ENCODE peak calls at places on chromosomes 13 and 19, in eight cellular contexts. O, Y, G, V, Q, S, W and J are unnamed samples.

GRCh38 chr19:4910594-4911273 is 1.4 kb downstream of the UHRF1 start:
- DNase-seq in O (no peak), Y (no peak), G (peak), V (no peak), Q (no peak), S (no peak), W (no peak), J (no peak)

GRCh38 chr19:5804516-5805464 is at the start of gene NRTN:
- DNase-seq in O (peak), Y (no peak), G (peak), V (peak), Q (no peak), S (no peak), W (no peak), J (no peak)

GRCh38 chr19:31314849-31315620 is 34.2 kb downstream of the TSHZ3 start:
- DNase-seq in O (no peak), Y (no peak), G (no peak), V (no peak), Q (no peak), S (no peak), W (no peak), J (no peak)

GRCh38 chr19:459724-460511 is 915 bp downstream of the SHC2 start:
- DNase-seq in O (no peak), Y (no peak), G (peak), V (no peak), Q (peak), S (no peak), W (peak), J (no peak)

GRCh38 chr13:42400188-42400833 is 128.4 kb downstream of the AKAP11 start:
- DNase-seq in O (no peak), Y (no peak), G (no peak), V (no peak), Q (no peak), S (no peak), W (no peak), J (no peak)

GRCh38 chr19:55147408-55148251 is 1.4 kb downstream of the TNNT1 start:
- DNase-seq in O (no peak), Y (no peak), G (no peak), V (no peak), Q (no peak), S (peak), W (no peak), J (no peak)

GRCh38 chr13:58313219-58313618 is 681.7 kb downstream of the PCDH17 start:
- DNase-seq in O (no peak), Y (no peak), G (no peak), V (no peak), Q (no peak), S (no peak), W (no peak), J (no peak)

GRCh38 chr13:38804536-38804935 is 117.7 kb downstream of the FREM2 start:
- DNase-seq in O (no peak), Y (no peak), G (no peak), V (no peak), Q (no peak), S (no peak), W (no peak), J (no peak)

GRCh38 chr13:33193428-33193974 is 92.1 kb downstream of the STARD13 start:
- DNase-seq in O (no peak), Y (no peak), G (no peak), V (no peak), Q (no peak), S (no peak), W (no peak), J (no peak)

GRCh38 chr13:40812724-40813445 is 23.5 kb downstream of the SLC25A15 start:
- DNase-seq in O (no peak), Y (no peak), G (no peak), V (no peak), Q (no peak), S (no peak), W (no peak), J (no peak)

GRCh38 chr13:70964124-70964523 is 855.9 kb upstream of the KLHL1 start:
- DNase-seq in O (no peak), Y (no peak), G (no peak), V (no peak), Q (no peak), S (no peak), W (no peak), J (no peak)

GRCh38 chr13:31200636-31200970 is 828 bp downstream of the B3GLCT start:
- DNase-seq in O (no peak), Y (no peak), G (peak), V (peak), Q (peak), S (no peak), W (peak), J (no peak)

GRCh38 chr13:104008571-104009435 is 942.6 kb upstream of the SLC10A2 start:
- DNase-seq in O (no peak), Y (no peak), G (no peak), V (no peak), Q (no peak), S (no peak), W (no peak), J (no peak)

GRCh38 chr19:1264801-1265610 is 4.1 kb upstream of the CIRBP start:
- DNase-seq in O (no peak), Y (no peak), G (peak), V (no peak), Q (peak), S (no peak), W (peak), J (no peak)

GRCh38 chr13:44768775-44769578 is 192.8 kb upstream of the TSC22D1 start:
- DNase-seq in O (no peak), Y (no peak), G (no peak), V (no peak), Q (no peak), S (no peak), W (no peak), J (no peak)

GRCh38 chr13:112951674-112952371 is 17.2 kb upstream of the MCF2L start:
- DNase-seq in O (no peak), Y (no peak), G (no peak), V (no peak), Q (no peak), S (no peak), W (no peak), J (no peak)

GRCh38 chr19:23070353-23070781 is 46.5 kb upstream of the ZNF730 start:
- DNase-seq in O (no peak), Y (no peak), G (peak), V (no peak), Q (peak), S (no peak), W (peak), J (peak)

GRCh38 chr13:82477436-82477835 is 1404.8 kb downstream of the SLITRK1 start:
- DNase-seq in O (no peak), Y (no peak), G (no peak), V (no peak), Q (no peak), S (no peak), W (no peak), J (no peak)

GRCh38 chr13:74870865-74871264 is 611.1 kb downstream of the TBC1D4 start:
- DNase-seq in O (no peak), Y (no peak), G (no peak), V (no peak), Q (no peak), S (no peak), W (no peak), J (no peak)

GRCh38 chr19:2479556-2480194 is 3.7 kb downstream of the GADD45B start:
- DNase-seq in O (no peak), Y (no peak), G (no peak), V (no peak), Q (no peak), S (no peak), W (no peak), J (no peak)
- H3K4me3 ChIP-seq in O (no peak), Y (no peak), G (peak), V (peak), Q (peak), S (no peak), W (no peak), J (peak)

DNA sequence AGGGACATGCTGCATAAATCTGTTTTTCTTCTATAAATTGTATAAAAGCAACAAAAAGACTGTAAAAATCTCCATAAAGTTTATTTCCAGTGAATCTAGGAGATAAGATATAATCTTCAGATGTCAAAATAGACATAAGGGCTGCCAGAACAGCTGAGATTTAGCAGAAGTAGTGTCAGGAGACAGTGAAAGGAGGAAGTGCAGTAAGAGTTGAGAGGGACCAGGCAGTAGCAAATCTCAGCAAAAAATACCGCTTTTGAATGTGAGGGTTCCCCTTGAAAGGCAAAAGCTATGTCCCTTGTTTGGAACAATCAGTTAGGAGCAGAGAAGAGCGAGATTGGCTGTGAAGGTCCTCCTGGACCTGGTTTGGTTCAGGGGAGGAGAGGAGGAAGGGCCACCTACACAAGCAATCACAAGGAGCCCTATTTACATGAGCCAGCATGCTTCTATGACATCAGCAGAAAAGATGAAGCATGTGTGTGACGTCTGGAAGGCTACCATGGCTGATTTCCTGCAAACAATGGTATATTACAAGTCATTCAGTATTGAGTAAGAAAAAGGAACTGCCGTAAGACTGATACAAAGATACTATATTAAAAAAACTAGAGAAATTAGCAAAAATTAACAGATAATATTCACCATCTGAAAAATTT is 98.9 kb upstream of the SIAH3 start:
- DNase-seq in O (no peak), Y (no peak), G (no peak), V (no peak), Q (no peak), S (no peak), W (no peak), J (no peak)
- H3K27ac ChIP-seq in O (no peak), Y (no peak), G (no peak), V (no peak), Q (no peak), S (no peak), W (no peak), J (no peak)

GRCh38 chr19:52172347-52172746 is 926 bp upstream of the ZNF836 start:
- DNase-seq in O (no peak), Y (no peak), G (no peak), V (no peak), Q (no peak), S (no peak), W (no peak), J (no peak)
- H3K4me3 ChIP-seq in O (no peak), Y (no peak), G (no peak), V (peak), Q (no peak), S (peak), W (no peak), J (no peak)

DNA sequence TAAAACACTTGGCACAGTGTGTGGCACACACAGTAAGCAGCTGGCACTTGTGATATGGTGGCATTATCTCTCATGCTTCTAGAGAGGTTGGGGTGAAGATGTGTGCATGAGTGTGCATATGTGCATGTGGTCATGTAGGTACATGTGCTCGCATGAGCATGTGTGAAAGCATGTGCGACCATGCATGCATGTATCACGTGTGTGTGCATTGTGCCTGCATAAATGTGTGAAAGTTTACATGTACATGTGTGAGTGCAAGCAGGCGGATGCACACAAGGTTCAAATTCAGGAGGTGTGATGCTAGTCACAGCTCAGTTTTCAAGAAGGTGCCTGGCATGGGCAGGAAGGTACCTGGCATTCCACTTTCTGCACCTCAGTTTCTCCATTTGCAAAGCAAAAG is 59.0 kb upstream of the UQCRFS1 start:
- DNase-seq in O (no peak), Y (no peak), G (no peak), V (no peak), Q (no peak), S (no peak), W (no peak), J (no peak)
- H3K27ac ChIP-seq in O (no peak), Y (no peak), G (no peak), V (no peak), Q (no peak), S (no peak), W (no peak), J (no peak)

DNA sequence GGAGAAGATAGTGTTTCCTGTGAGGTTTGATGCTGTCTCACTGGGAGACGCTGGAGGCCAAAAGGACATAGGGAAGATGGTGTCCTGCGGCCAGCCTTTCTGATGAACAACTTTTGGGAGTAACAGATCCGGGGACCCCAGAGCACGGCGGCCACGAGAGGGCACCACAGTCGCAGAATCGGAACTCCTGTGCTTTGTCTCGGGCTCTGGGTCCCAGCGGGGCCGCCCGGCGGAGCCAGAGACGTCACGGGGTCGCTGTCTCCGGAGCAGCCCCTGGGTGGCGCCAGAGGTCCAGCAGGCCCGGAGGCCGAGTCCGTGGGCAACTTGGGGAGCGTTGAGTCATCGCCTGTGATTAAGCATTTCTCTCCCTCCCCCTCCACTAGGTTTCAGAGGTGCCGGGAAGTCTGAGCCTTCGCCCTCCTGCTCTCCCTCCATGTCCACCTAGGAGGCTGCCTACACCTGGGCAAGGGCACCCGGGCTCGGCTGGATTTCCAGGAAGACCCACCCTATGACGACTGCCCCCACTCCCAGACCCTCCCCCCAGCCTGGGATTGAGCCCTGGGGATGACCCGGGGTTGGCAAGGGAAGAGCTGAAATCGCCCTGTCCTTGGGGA is 3.2 kb downstream of the NANOS3 start:
- DNase-seq in O (peak), Y (peak), G (peak), V (peak), Q (peak), S (peak), W (peak), J (peak)
- H3K4me3 ChIP-seq in O (peak), Y (peak), G (no peak), V (peak), Q (no peak), S (peak), W (no peak), J (peak)